ENCODE peak calls at places on chromosomes 2 and 18, in six cellular contexts. R is neural progenitor cell, U is HL-60, H is PC-3, K is fibroblast of pulmonary artery, T is right lobe of liver. P is an unnamed sample.

GRCh38 chr2:143426296-143426695 is 297.1 kb downstream of the ARHGAP15 start:
- DNase-seq in R (no peak), U (no peak), K (peak; percentile 64), T (no peak), H (peak; percentile 76), P (no peak)

GRCh38 chr2:127811397-127811860 is 458 bp upstream of the WDR33 start:
- DNase-seq in R (no peak), K (peak; percentile 3), T (no peak), H (no peak), U (no peak), P (no peak)

GRCh38 chr18:8480506-8481328 is 128.5 kb upstream of the RAB12 start:
- DNase-seq in U (no peak), R (peak; percentile 76), K (peak; percentile 84), H (peak; percentile 81), T (no peak), P (peak; percentile 64)

GRCh38 chr18:29034113-29034856 is 857.4 kb upstream of the CDH2 start:
- DNase-seq in K (peak; percentile 39), U (no peak), R (no peak), H (no peak), T (no peak), P (no peak)

GRCh38 chr2:105262662-105263091 is 21.1 kb downstream of the GPR45 start:
- DNase-seq in H (no peak), T (no peak), K (no peak), U (no peak), R (no peak), P (no peak)

GRCh38 chr2:127508621-127509034 is 17.7 kb downstream of the IWS1 start:
- DNase-seq in U (peak; percentile 57), H (peak; percentile 99), T (peak; percentile 65), K (peak; percentile 97), R (no peak), P (peak; percentile 48)

GRCh38 chr2:54574107-54574859 is 118.2 kb downstream of the SPTBN1 start:
- DNase-seq in T (peak; percentile 48), K (peak; percentile 54), U (peak; percentile 52), R (no peak), H (peak; percentile 32), P (no peak)

GRCh38 chr2:47219970-47220369 is 64.9 kb upstream of the STPG4 start:
- DNase-seq in H (no peak), U (no peak), T (peak; percentile 56), K (no peak), R (no peak), P (no peak)

GRCh38 chr18:9058426-9058825 is 44.1 kb upstream of the NDUFV2 start:
- DNase-seq in K (peak; percentile 38), R (no peak), T (no peak), H (no peak), U (no peak), P (no peak)

GRCh38 chr2:73451263-73451972 is 65.8 kb downstream of the ALMS1 start:
- DNase-seq in K (no peak), T (no peak), H (no peak), R (no peak), U (peak; percentile 15), P (no peak)

GRCh38 chr2:128260239-128261138 is 58.2 kb downstream of the HS6ST1 start:
- DNase-seq in H (peak; percentile 32), T (no peak), K (peak; percentile 87), U (no peak), R (peak; percentile 83), P (peak; percentile 50)

GRCh38 chr2:84458436-84459027 is 548 bp downstream of the SUCLG1 start:
- DNase-seq in R (peak; percentile 11), H (no peak), T (peak; percentile 42), U (no peak), K (no peak), P (peak; percentile 89)

GRCh38 chr18:50065039-50065438 is 129.9 kb downstream of the MYO5B start:
- DNase-seq in H (no peak), T (no peak), K (no peak), R (no peak), U (no peak), P (no peak)

GRCh38 chr2:202965810-202966454 is 48.7 kb upstream of the NBEAL1 start:
- DNase-seq in H (peak; percentile 56), K (peak; percentile 84), R (peak; percentile 2), T (no peak), U (peak; percentile 5), P (no peak)

GRCh38 chr2:237540823-237541222 is 25.6 kb upstream of the PRLH start:
- DNase-seq in R (no peak), U (no peak), K (peak; percentile 46), T (peak; percentile 76), H (peak; percentile 48), P (peak; percentile 73)

GRCh38 chr2:40450066-40450841 is 1.6 kb downstream of the SLC8A1 start:
- DNase-seq in H (peak; percentile 14), T (peak; percentile 44), R (peak; percentile 22), U (peak; percentile 59), K (peak; percentile 30), P (no peak)

GRCh38 chr2:54599914-54600313 is 123.5 kb upstream of the EML6 start:
- DNase-seq in R (no peak), T (peak; percentile 62), U (no peak), K (no peak), H (peak; percentile 63), P (peak; percentile 93)

GRCh38 chr2:43078781-43079755 is 147.3 kb downstream of the ZFP36L2 start:
- DNase-seq in R (no peak), K (no peak), U (no peak), T (no peak), H (no peak), P (peak; percentile 85)

GRCh38 chr2:225434014-225434413 is 34.5 kb downstream of the NYAP2 start:
- DNase-seq in H (no peak), K (no peak), T (no peak), R (peak; percentile 52), U (no peak), P (no peak)

GRCh38 chr18:79586436-79587297 is 92.9 kb upstream of the CTDP1 start:
- DNase-seq in T (peak; percentile 15), K (no peak), U (no peak), H (no peak), R (no peak), P (no peak)

GRCh38 chr2:230130668-230131364 is 62.1 kb upstream of the SLC16A14 start:
- DNase-seq in T (peak; percentile 56), H (no peak), U (no peak), K (peak; percentile 55), R (no peak), P (no peak)

GRCh38 chr2:80326214-80326613 is 21.7 kb upstream of the LRRTM1 start:
- DNase-seq in K (peak; percentile 49), R (peak; percentile 46), U (no peak), T (no peak), H (peak; percentile 8), P (no peak)

GRCh38 chr2:128468186-128468585 is 149.5 kb upstream of the HS6ST1 start:
- DNase-seq in U (no peak), T (no peak), K (no peak), R (peak; percentile 1), H (no peak), P (no peak)

GRCh38 chr2:112941753-112942653 is 31.0 kb downstream of the IL37 start:
- DNase-seq in K (peak; percentile 86), T (peak; percentile 78), R (peak; percentile 90), U (peak; percentile 34), H (peak; percentile 87), P (peak; percentile 92)

DNA sequence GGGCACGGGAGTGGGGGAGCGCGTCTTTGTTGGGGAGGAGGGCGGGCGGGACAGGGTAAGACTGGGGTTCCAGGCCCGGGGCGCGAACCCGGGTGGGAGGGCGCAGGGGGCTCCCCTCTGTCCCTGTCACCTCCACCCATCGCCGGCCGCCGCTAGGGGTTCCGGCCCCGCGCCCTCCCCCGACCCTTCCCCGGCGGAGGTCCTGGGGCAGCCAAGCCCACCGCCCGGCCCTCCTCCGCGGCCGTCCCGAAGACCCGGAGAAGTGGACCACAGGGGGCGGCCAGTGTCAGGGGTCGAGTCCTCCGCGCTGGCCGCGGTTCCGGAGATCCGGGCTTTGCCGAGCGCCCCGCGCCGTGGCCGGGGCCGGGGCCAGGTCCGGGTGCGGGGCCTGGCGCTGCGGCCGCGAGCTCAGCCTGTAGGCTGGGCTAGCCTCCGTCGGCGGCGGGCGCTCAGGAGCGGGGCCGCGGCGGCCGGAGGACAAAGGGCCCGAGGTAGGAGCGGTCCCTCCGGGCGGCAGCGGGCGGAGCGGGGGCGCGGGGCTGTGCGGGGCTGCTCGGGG is 16.6 kb upstream of the E2F6 start:
- DNase-seq in H (no peak), R (peak; percentile 96), K (no peak), T (no peak), U (no peak), P (no peak)
- H3K4me3 ChIP-seq in H (peak overlapping the region; percentile 61), R (peak overlapping the region; percentile 84), K (no peak overlapping the region), T (peak overlapping the region; percentile 38), U (peak overlapping the region; percentile 46), P (peak overlapping the region; percentile 49)

DNA sequence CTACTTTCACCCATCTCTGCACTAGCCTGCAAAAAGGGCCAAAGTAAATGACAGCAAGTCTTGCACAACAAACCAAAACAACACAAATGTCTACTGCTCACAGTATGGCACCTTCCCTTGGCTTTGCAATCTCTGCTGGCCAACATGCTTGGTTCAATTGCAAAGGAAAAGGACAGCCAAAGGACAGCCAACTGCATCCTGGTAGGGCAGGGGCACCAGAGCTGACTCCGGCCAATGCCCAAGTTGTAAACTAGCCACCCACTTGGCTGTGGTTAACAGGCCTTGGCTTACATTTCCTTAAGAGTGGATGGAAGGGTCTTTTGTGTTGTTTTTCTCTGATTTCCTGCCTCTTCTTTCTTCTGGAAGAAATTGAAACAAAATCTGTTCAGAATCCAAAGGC is 119.2 kb upstream of the TRIB2 start:
- DNase-seq in T (no peak), K (no peak), U (no peak), R (no peak), H (no peak), P (no peak)
- H3K4me3 ChIP-seq in T (no peak overlapping the region), K (no peak overlapping the region), U (no peak overlapping the region), R (no peak overlapping the region), H (no peak overlapping the region), P (no peak overlapping the region)

GRCh38 chr2:99691931-99692330 is 202.1 kb upstream of the REV1 start:
- DNase-seq in R (no peak), H (no peak), U (no peak), T (no peak), K (no peak), P (peak; percentile 89)

GRCh38 chr2:99694331-99694730 is 204.5 kb upstream of the REV1 start:
- DNase-seq in H (no peak), T (no peak), K (no peak), R (no peak), U (no peak), P (no peak)

GRCh38 chr2:99692785-99693184 is 203.0 kb upstream of the REV1 start:
- DNase-seq in R (no peak), T (no peak), U (no peak), K (no peak), H (peak; percentile 44), P (no peak)

GRCh38 chr2:99689135-99689742 is 199.4 kb upstream of the REV1 start:
- DNase-seq in K (no peak), U (no peak), R (no peak), T (no peak), H (no peak), P (no peak)

GRCh38 chr2:99688699-99689098 is 198.9 kb upstream of the REV1 start:
- DNase-seq in H (no peak), U (no peak), T (no peak), R (no peak), K (no peak), P (no peak)
- H3K4me3 ChIP-seq in H (no peak overlapping the region), U (no peak overlapping the region), T (no peak overlapping the region), R (no peak overlapping the region), K (no peak overlapping the region), P (no peak overlapping the region)

DNA sequence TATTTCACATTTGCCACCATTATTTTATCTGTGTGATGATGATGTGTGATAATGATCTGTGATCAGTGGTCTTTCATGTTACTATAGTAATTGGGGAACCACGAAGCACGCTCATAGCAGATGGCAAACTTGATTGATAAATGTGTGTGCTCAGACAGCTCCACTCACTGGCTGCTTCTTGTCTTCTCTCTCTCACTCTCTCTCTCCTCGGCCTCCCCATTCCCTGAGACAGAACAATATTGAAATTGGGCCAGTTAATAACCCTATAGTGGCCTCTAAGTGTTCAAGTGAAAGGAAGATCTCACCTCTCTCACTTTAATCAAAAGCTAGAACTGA is 60.7 kb upstream of the RAPGEF4 start:
- DNase-seq in K (no peak), H (no peak), U (no peak), T (no peak), R (no peak), P (no peak)
- H3K4me3 ChIP-seq in K (no peak overlapping the region), H (no peak overlapping the region), U (no peak overlapping the region), T (no peak overlapping the region), R (no peak overlapping the region), P (no peak overlapping the region)

P was measured in lower leg skin.